ENCODE peak calls at places on chromosomes 7 and 10, in eight cellular contexts. D, T, S, H, K, A, F and C are unnamed samples.

GRCh38 chr10:72274730-72275350 is 1.1 kb downstream of the DDIT4 start:
- DNase-seq in D (peak), T (peak), A (peak), K (peak), F (peak), S (peak), H (peak), C (peak)

GRCh38 chr10:69676301-69676700 is 46.3 kb downstream of the FAM241B start:
- DNase-seq in K (no peak), T (no peak), D (no peak), S (no peak), H (no peak), F (no peak), A (no peak), C (no peak)

GRCh38 chr10:30769361-30769760 is 139.8 kb upstream of the LYZL2 start:
- DNase-seq in S (no peak), T (no peak), D (no peak), H (no peak), K (no peak), F (no peak), A (no peak), C (no peak)

GRCh38 chr10:63409465-63410027 is 56.2 kb downstream of the JMJD1C start:
- DNase-seq in D (no peak), A (no peak), T (no peak), H (no peak), S (no peak), K (peak), F (no peak), C (no peak)

GRCh38 chr10:92811986-92812385 is 36.3 kb upstream of the EXOC6 start:
- DNase-seq in K (no peak), S (no peak), D (no peak), H (peak), F (no peak), A (no peak), T (no peak), C (no peak)

GRCh38 chr7:139482662-139483466 is 609 bp downstream of the KLRG2 start:
- DNase-seq in H (peak), D (peak), T (no peak), S (no peak), K (peak), A (peak), F (peak), C (peak)

GRCh38 chr7:73822319-73823173 is 8.2 kb upstream of the CLDN4 start:
- DNase-seq in H (peak), S (peak), F (peak), K (peak), T (peak), D (no peak), A (no peak), C (no peak)

GRCh38 chr10:84008878-84009277 is 130.4 kb upstream of the GHITM start:
- DNase-seq in D (peak), A (peak), S (no peak), F (peak), H (peak), K (no peak), T (peak), C (peak)

GRCh38 chr10:22251751-22252285 is 34.0 kb upstream of the EBLN1 start:
- DNase-seq in D (peak), H (peak), A (peak), S (peak), K (peak), T (peak), F (peak), C (peak)

GRCh38 chr7:155750255-155751125 is 61.8 kb downstream of the SHH start:
- DNase-seq in D (no peak), F (no peak), K (no peak), S (no peak), H (no peak), A (no peak), T (no peak), C (no peak)

GRCh38 chr10:68406111-68406814 is 814 bp downstream of the RUFY2 start:
- DNase-seq in S (peak), T (peak), H (peak), F (peak), D (peak), A (peak), K (peak), C (peak)

GRCh38 chr7:128794020-128794419 is 2.3 kb downstream of the CCDC136 start:
- DNase-seq in T (no peak), F (no peak), S (no peak), A (no peak), H (no peak), D (no peak), K (no peak), C (no peak)

GRCh38 chr10:121332829-121333765 is 265.1 kb downstream of the FGFR2 start:
- DNase-seq in A (no peak), S (no peak), T (no peak), H (no peak), F (no peak), K (peak), D (no peak), C (no peak)

GRCh38 chr10:109274681-109275080 is 648.6 kb downstream of the XPNPEP1 start:
- DNase-seq in H (no peak), T (no peak), F (no peak), D (no peak), K (no peak), S (no peak), A (no peak), C (no peak)

GRCh38 chr7:36961691-36962090 is 237.4 kb upstream of the AOAH start:
- DNase-seq in S (no peak), H (no peak), K (no peak), A (no peak), F (no peak), D (no peak), T (no peak), C (no peak)

GRCh38 chr10:102740229-102740628 is 3.5 kb upstream of the WBP1L start:
- DNase-seq in A (no peak), F (no peak), K (no peak), D (no peak), T (no peak), S (no peak), H (no peak), C (no peak)

GRCh38 chr10:126500866-126501265 is 112.6 kb upstream of the ADAM12 start:
- DNase-seq in F (no peak), A (no peak), S (no peak), D (no peak), T (peak), K (peak), H (no peak), C (no peak)

GRCh38 chr7:102008535-102009262 is 191.3 kb downstream of the CUX1 start:
- DNase-seq in F (no peak), D (no peak), S (no peak), A (no peak), T (no peak), H (no peak), K (no peak), C (no peak)

GRCh38 chr10:100518761-100519241 is 860 bp downstream of the SEC31B start:
- DNase-seq in H (peak), K (peak), A (peak), T (peak), D (peak), F (peak), S (peak), C (peak)

GRCh38 chr10:19638173-19638872 is 177.9 kb upstream of the PLXDC2 start:
- DNase-seq in F (no peak), D (no peak), K (peak), H (no peak), S (peak), T (peak), A (no peak), C (no peak)

GRCh38 chr10:19819419-19820033 is 3.3 kb downstream of the PLXDC2 start:
- DNase-seq in H (peak), T (peak), A (no peak), K (peak), D (peak), S (peak), F (peak), C (no peak)

GRCh38 chr7:104982308-104982755 is 31.7 kb upstream of the KMT2E start:
- DNase-seq in F (no peak), H (no peak), D (no peak), S (no peak), T (no peak), A (no peak), K (peak), C (no peak)

GRCh38 chr10:51244739-51245138 is 170.5 kb downstream of the PRKG1 start:
- DNase-seq in F (peak), A (no peak), K (peak), D (no peak), S (no peak), T (peak), H (peak), C (no peak)

GRCh38 chr7:134284952-134285351 is 31.8 kb downstream of the SLC35B4 start:
- DNase-seq in S (no peak), K (no peak), A (no peak), D (no peak), H (no peak), T (no peak), F (no peak), C (no peak)

GRCh38 chr7:51350195-51350896 is 33.7 kb upstream of the COBL start:
- DNase-seq in H (no peak), S (no peak), F (no peak), D (no peak), K (peak), A (no peak), T (no peak), C (no peak)

GRCh38 chr10:126387041-126387908 is 1.0 kb downstream of the ADAM12 start:
- DNase-seq in D (peak), T (peak), F (peak), H (peak), K (peak), A (peak), S (peak), C (peak)

GRCh38 chr7:134782121-134782623 is 2.7 kb downstream of the CALD1 start:
- DNase-seq in K (peak), A (no peak), H (no peak), F (no peak), T (peak), S (no peak), D (no peak), C (no peak)

GRCh38 chr10:48700071-48700470 is 15.4 kb downstream of the WDFY4 start:
- DNase-seq in S (no peak), F (no peak), T (no peak), A (no peak), K (no peak), H (no peak), D (no peak), C (no peak)

GRCh38 chr7:44131173-44132009 is 8.0 kb upstream of the POLD2 start:
- DNase-seq in A (peak), T (no peak), D (no peak), S (no peak), K (no peak), F (peak), H (peak), C (no peak)
- TF ChIP-seq CTCF in A (no peak), T (peak), D (peak), S (no peak), K (peak), F (peak), H (peak), C (no peak)

GRCh38 chr7:32428546-32428945 is 61.6 kb downstream of the LSM5 start:
- DNase-seq in A (peak), F (no peak), H (no peak), K (no peak), D (no peak), S (no peak), T (no peak), C (peak)

GRCh38 chr7:32427769-32428291 is 62.4 kb downstream of the LSM5 start:
- DNase-seq in D (peak), T (peak), F (peak), H (peak), A (peak), S (peak), K (peak), C (peak)
- TF ChIP-seq CTCF in D (peak), T (peak), F (peak), H (peak), A (no peak), S (no peak), K (peak), C (peak)

GRCh38 chr10:7014721-7015120 is 396.1 kb downstream of the SFMBT2 start:
- DNase-seq in H (no peak), K (no peak), S (no peak), D (no peak), T (no peak), F (no peak), A (no peak), C (no peak)

GRCh38 chr10:7011994-7012393 is 398.8 kb downstream of the SFMBT2 start:
- DNase-seq in T (no peak), K (no peak), S (no peak), H (no peak), D (no peak), F (no peak), A (no peak), C (no peak)

GRCh38 chr10:7015457-7015856 is 395.4 kb downstream of the SFMBT2 start:
- DNase-seq in T (no peak), K (no peak), D (no peak), F (no peak), A (no peak), S (no peak), H (no peak), C (no peak)
- TF ChIP-seq CTCF in T (no peak), K (no peak), D (no peak), F (no peak), A (no peak), S (no peak), H (no peak), C (no peak)

DNA sequence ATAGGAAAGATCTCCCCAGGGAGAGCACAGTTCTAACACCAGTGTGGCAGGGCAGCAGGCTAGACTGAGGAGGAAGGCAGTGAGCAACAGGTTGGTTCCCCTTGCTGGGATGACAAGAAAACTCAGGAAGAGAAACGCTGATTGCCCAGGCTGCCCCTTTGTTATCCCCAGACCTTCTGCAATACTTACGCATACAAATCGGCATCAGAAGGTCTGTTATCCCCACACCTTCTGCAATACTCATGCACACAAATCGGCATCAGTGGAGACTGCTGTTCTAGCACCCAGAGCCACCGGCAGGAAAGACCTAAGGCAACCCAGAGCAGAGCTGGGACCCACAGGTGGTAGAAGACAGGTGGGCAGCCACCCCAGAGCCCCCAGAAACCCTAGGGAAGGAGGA is 99.0 kb downstream of the CPXM2 start:
- DNase-seq in S (no peak), T (no peak), F (no peak), A (no peak), K (no peak), H (no peak), D (no peak), C (no peak)
- TF ChIP-seq CTCF in S (no peak), T (no peak), F (no peak), A (no peak), K (no peak), H (no peak), D (no peak), C (no peak)

GRCh38 chr7:45146531-45147379 is 10.8 kb upstream of the RAMP3 start:
- DNase-seq in S (no peak), D (no peak), H (no peak), F (no peak), A (no peak), K (no peak), T (no peak), C (no peak)
- TF ChIP-seq CTCF in S (no peak), D (no peak), H (no peak), F (no peak), A (no peak), K (no peak), T (no peak), C (no peak)

DNA sequence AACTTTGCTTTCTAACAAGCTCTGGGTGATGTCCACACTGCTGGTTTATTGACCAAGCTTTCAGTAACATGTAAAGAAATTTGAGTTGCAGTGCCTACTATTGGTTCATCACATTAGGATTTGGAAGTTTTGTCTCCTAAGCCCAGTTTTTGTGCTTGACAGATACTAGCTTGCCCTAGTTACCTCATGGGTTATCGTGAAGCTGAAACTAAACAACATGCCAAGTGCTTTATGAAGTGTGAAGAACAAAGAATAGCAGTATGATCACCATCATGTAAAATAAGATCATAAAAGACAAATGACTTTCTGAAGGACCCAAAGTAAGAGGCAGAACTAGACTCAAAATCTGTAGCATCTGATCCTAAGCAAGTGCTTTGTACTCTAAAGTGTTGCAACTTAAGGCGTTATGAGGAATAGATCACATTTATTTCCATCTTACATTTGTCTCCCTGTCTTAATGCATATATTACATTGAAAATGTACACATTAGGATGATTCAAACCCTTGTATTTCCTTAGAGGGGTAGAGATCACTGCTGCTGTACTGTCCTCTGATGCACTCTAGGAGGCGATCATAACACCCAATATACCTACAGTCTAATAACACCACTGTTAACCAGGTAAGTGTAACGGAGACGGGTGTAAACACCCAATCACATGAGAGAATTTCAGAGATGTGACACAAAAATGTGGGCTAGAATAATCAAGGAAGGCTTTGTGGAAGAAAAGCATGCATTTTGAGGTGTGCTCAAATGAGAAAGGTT is 71.3 kb downstream of the NRCAM start:
- DNase-seq in T (no peak), F (no peak), A (no peak), D (no peak), S (no peak), K (no peak), H (no peak), C (no peak)
- TF ChIP-seq CTCF in T (peak), F (peak), A (no peak), D (peak), S (no peak), K (peak), H (peak), C (peak)